ENCODE peak calls at places on chromosomes 2 and 18, in four cellular contexts. I is foreskin keratinocyte, N is body of pancreas, A is GM23338. V is an unnamed sample.

GRCh38 chr2:112680666-112681101 is 34.9 kb downstream of the SLC20A1 start:
- DNase-seq in A (no peak), I (no peak), N (no peak), V (no peak)

GRCh38 chr2:18883626-18884456 is 294.5 kb upstream of the NT5C1B start:
- DNase-seq in I (no peak), N (peak), A (peak), V (no peak)

GRCh38 chr18:11937874-11938478 is 29.9 kb upstream of the MPPE1 start:
- DNase-seq in A (peak), N (peak), I (no peak), V (peak)

GRCh38 chr18:8121942-8122480 is 487.2 kb upstream of the RAB12 start:
- DNase-seq in N (no peak), A (peak), I (no peak), V (peak)

GRCh38 chr2:157182204-157182709 is 75.2 kb upstream of the GALNT5 start:
- DNase-seq in A (no peak), N (no peak), I (no peak), V (no peak)

GRCh38 chr18:74768096-74768495 is 170.4 kb downstream of the ZNF407 start:
- DNase-seq in A (no peak), N (no peak), I (no peak), V (no peak)

GRCh38 chr2:230128943-230129342 is 60.2 kb upstream of the SLC16A14 start:
- DNase-seq in I (no peak), N (peak), A (no peak), V (no peak)

GRCh38 chr2:233413529-233414272 is 59.4 kb downstream of the DGKD start:
- DNase-seq in N (peak), A (no peak), I (peak), V (peak)

GRCh38 chr2:23077599-23077998 is 307.4 kb upstream of the KLHL29 start:
- DNase-seq in A (no peak), I (no peak), N (no peak), V (no peak)

GRCh38 chr2:199806179-199806578 is 44.8 kb downstream of the FTCDNL1 start:
- DNase-seq in I (no peak), A (no peak), N (no peak), V (no peak)

GRCh38 chr18:22098563-22098989 is 70.8 kb upstream of the GATA6 start:
- DNase-seq in I (no peak), A (no peak), N (no peak), V (no peak)

GRCh38 chr2:240124651-240125030 is 11.5 kb downstream of the COPS9 start:
- DNase-seq in I (no peak), A (no peak), N (no peak), V (no peak)

GRCh38 chr2:100161940-100162620 is 19.7 kb upstream of the AFF3 start:
- DNase-seq in A (no peak), I (no peak), N (no peak), V (no peak)

GRCh38 chr2:169734172-169734847 is 678 bp downstream of the KLHL23 start:
- DNase-seq in A (peak), N (peak), I (no peak), V (peak)

GRCh38 chr2:132670104-132670960 is at the start of gene LYPD1:
- DNase-seq in I (peak), N (peak), A (peak), V (no peak)

GRCh38 chr2:156947261-156947660 is 310.2 kb upstream of the GALNT5 start:
- DNase-seq in I (no peak), N (no peak), A (no peak), V (no peak)

GRCh38 chr2:5668682-5669267 is 23.4 kb upstream of the SOX11 start:
- DNase-seq in I (no peak), N (no peak), A (no peak), V (no peak)

GRCh38 chr2:86037141-86037794 is 68.4 kb downstream of the POLR1A start:
- DNase-seq in N (peak), A (no peak), I (no peak), V (no peak)
- H3K27ac ChIP-seq in N (peak), A (no peak), I (peak), V (peak)

DNA sequence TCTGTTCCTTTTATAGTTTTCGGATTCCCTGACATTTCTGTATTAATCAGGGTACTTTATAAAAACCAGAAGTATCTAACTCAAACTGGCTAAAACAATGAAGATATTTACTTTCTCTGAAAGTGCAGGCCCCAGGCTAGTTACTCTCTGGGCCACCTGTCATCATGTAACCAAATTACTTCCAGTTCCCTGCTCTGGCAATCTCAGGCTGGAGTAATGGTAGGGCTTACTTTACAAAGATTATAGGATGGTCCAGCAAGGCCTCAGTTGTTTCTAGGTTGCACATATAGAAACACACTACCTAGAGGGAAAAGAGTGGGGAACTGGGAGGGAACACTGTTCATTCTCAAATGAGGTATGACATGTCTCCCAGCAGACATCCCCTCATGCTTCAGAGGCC is 74.8 kb downstream of the CHST9 start:
- DNase-seq in A (no peak), I (no peak), N (no peak), V (no peak)
- H3K27ac ChIP-seq in A (no peak), I (no peak), N (no peak), V (no peak)

GRCh38 chr2:160920791-160921303 is 239.4 kb upstream of the TANK start:
- DNase-seq in I (no peak), N (no peak), A (no peak), V (no peak)
- H3K27ac ChIP-seq in I (no peak), N (no peak), A (no peak), V (no peak)

DNA sequence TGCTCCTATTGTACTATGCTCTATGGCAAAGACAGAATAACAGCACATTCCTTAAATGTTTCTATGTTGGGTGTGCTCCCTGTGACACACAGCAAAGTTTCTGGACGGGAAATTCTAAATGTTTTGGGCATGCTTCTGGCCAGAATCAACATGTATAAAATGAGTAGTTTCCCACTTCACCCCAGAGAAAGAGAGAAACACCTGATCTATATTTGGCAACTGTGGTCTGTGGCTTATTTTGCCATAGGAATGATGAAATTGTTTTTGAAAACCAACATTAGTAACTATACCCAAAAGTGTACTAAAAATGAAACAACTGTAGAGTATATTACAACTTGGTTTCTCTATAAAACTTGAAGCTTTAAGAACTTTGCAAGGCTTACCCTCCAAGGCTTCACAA is 89.1 kb downstream of the RAD51AP2 start:
- DNase-seq in A (no peak), I (peak), N (no peak), V (peak)
- H3K27ac ChIP-seq in A (no peak), I (peak), N (no peak), V (no peak)

DNA sequence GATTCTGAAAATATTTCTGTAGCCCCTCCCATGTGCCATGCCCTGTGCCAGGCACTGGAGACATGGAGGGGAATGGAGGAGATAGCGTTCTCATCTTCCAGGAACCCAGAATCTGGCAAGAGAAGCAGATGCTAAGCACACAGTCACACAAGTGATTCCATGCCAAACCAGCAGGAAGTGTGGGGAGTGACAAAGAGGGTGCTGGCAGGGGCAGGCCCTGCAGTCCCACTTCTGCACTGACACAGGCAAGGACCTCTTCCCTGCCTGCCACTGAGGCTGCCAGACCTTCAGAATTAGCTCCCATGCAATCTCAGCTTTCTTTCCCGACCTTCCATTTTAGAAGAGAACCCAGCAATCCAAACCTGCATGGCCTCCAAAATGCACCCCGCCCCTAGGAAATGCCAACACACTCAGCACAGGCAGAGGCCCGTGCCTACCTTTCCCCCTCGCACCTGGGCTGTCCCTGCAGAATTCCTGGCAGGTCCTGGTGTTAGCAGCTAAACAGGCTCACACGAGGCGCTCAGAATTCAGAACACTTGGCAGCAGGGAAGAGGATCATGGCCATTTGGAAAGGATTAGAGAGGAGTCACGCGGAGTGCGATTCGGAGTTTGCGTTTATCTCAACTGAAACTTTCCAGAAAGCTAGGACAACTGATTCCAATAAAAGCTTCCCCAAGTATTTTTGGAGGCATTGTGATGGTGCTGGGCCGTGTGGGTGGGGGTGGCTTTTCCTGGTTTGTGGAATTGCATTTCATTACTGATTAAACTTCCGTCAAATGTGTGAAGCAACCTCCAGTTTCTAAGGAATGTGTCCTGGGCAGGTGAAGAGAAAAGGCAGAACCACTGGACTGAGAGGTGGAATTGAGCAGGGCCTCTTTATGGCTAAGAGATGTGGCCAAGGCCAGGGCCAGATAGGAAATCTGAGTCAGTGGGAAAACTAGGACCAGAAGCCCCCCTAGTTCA is 155.4 kb downstream of the MSH2 start:
- DNase-seq in N (no peak), I (no peak), A (peak), V (no peak)
- H3K27ac ChIP-seq in N (no peak), I (no peak), A (peak), V (no peak)

DNA sequence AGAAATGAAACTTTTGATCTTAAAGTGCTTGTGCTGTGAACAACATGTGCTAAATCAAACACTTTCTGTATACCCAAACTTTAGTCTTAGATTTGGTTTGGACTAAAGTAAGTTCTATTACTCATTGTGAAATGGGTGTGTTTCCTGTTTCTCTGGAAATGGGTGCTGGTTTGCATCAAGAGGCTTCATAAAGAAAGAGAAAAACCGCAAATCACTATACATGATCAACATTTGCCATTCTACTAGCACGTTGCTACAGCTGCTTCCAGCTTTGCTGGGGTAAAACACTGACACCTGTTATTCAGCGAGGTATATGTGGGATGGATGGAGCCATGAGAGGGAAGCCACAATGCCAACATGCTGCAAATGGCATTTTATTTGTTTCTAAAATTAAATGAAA is 547.0 kb upstream of the ACVR2A start:
- DNase-seq in I (no peak), A (no peak), N (no peak), V (no peak)
- H3K27ac ChIP-seq in I (no peak), A (no peak), N (no peak), V (no peak)

GRCh38 chr2:30903326-30903725 is 96.1 kb upstream of the CAPN13 start:
- DNase-seq in A (no peak), N (no peak), I (no peak), V (no peak)

GRCh38 chr2:30894498-30895119 is 87.4 kb upstream of the CAPN13 start:
- DNase-seq in I (no peak), N (no peak), A (no peak), V (no peak)

GRCh38 chr2:30899655-30900054 is 92.4 kb upstream of the CAPN13 start:
- DNase-seq in A (no peak), N (no peak), I (no peak), V (no peak)

DNA sequence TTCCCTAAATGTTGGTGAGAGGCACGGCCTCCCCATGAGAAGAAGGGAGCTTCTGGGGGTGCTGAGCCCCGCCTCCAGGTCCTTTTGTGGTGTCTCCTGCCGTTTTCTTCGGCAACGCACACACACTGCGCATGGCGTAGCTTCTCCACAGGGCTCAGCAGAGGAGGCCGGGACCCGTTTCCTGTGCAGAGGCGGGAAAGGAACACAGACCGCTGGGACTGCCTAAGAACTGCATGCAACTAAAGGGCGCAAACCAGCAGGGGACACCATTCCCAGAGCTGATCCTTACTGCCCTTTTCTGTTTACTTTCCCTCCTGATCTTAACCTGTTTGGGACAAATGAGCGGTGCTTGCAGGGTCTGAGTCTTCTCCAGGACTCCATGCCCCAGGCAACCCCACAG is 90.3 kb upstream of the CAPN13 start:
- DNase-seq in N (no peak), I (no peak), A (peak), V (no peak)
- H3K27ac ChIP-seq in N (no peak), I (no peak), A (no peak), V (no peak)